ENCODE peak calls at places on chromosomes 4 and X, in eight cellular contexts. Y is RCC 7860; L is activated naive CD4-positive, alpha-beta T cell treated with anti-CD3 and anti-CD28 coated beads, Interleukin-2, amount 10 ng/mL, durations not matched to agents 7 days and 5 days; E is right cardiac atrium; I is progenitor cell of endocrine pancreas; K is fibroblast of mammary gland; P is stimulated activated effector memory CD8-positive, alpha-beta T cell treated with anti-CD3 and anti-CD28 coated beads, Interleukin-12 subunit alpha, Interleukin-12 subunit beta, amount 100 ng/mL, for 72 hours; W is stromal cell of bone marrow. F is an unnamed sample.

GRCh38 chrX:64093761-64094160 is 111.7 kb downstream of the AMER1 start:
- DNase-seq in I (no peak), E (no peak), W (peak; percentile 6), P (no peak), L (no peak), K (peak; percentile 3), Y (no peak), F (peak; percentile 29)

GRCh38 chrX:44474410-44474809 is 68.2 kb downstream of the FUNDC1 start:
- DNase-seq in I (no peak), K (peak; percentile 83), E (no peak), L (no peak), Y (no peak), W (peak; percentile 43), P (no peak), F (peak; percentile 22)

GRCh38 chr4:140427919-140428471 is 547 bp upstream of the CLGN start:
- DNase-seq in K (no peak), W (no peak), I (no peak), P (no peak), E (no peak), L (no peak), Y (no peak), F (no peak)

GRCh38 chr4:152482211-152482610 is 53.7 kb downstream of the FBXW7 start:
- DNase-seq in W (no peak), I (no peak), P (no peak), K (no peak), Y (no peak), L (no peak), E (no peak), F (no peak)

GRCh38 chr4:23614284-23614892 is 275.5 kb downstream of the PPARGC1A start:
- DNase-seq in K (peak; percentile 2), Y (peak; percentile 41), E (no peak), W (peak; percentile 16), P (no peak), L (no peak), I (no peak), F (peak; percentile 6)

GRCh38 chr4:131566026-131566425 is 1583.1 kb upstream of the PCDH10 start:
- DNase-seq in E (no peak), Y (no peak), I (no peak), L (no peak), P (no peak), W (no peak), K (no peak), F (no peak)

GRCh38 chrX:120813982-120814381 is 61.7 kb downstream of the CT47B1 start:
- DNase-seq in W (no peak), K (no peak), I (no peak), L (no peak), Y (no peak), P (no peak), E (no peak), F (no peak)

GRCh38 chr4:144633215-144633614 is 12.7 kb upstream of the HHIP start:
- DNase-seq in K (no peak), L (no peak), I (no peak), P (no peak), E (no peak), W (no peak), Y (no peak), F (no peak)

GRCh38 chrX:155148724-155149537 is 67.3 kb upstream of the VBP1 start:
- DNase-seq in E (no peak), L (peak; percentile 54), P (peak; percentile 61), K (peak; percentile 21), Y (no peak), W (no peak), I (no peak), F (peak; percentile 33)

GRCh38 chr4:80136238-80136637 is 61.1 kb upstream of the PRDM8 start:
- DNase-seq in I (no peak), P (no peak), K (no peak), E (no peak), W (no peak), Y (no peak), L (no peak), F (no peak)

GRCh38 chr4:181855307-181855706 is 387.9 kb upstream of the TENM3 start:
- DNase-seq in P (no peak), W (no peak), L (no peak), E (no peak), Y (no peak), K (peak; percentile 37), I (no peak), F (no peak)

GRCh38 chr4:145782756-145783155 is 102.8 kb downstream of the C4orf51 start:
- DNase-seq in E (no peak), Y (no peak), L (no peak), K (no peak), W (no peak), I (no peak), P (no peak), F (no peak)

GRCh38 chrX:104668550-104668949 is 102.6 kb downstream of the IL1RAPL2 start:
- DNase-seq in E (no peak), W (no peak), L (no peak), I (no peak), Y (no peak), P (no peak), K (peak; percentile 49), F (peak; percentile 0)

GRCh38 chrX:727738-728621 is 97.4 kb downstream of the SHOX start:
- DNase-seq in E (no peak), I (no peak), K (no peak), P (no peak), L (no peak), W (no peak), Y (no peak), F (no peak)

GRCh38 chr4:90000995-90001394 is 106.3 kb downstream of the MMRN1 start:
- DNase-seq in E (no peak), P (no peak), I (no peak), L (no peak), W (no peak), K (no peak), Y (no peak), F (no peak)

GRCh38 chrX:21725498-21725897 is 32.4 kb downstream of the SMPX start:
- DNase-seq in P (no peak), E (no peak), W (no peak), K (peak; percentile 64), L (no peak), I (no peak), Y (no peak), F (peak; percentile 49)

GRCh38 chrX:122238801-122239200 is 945.3 kb upstream of the GRIA3 start:
- DNase-seq in E (no peak), I (no peak), Y (no peak), L (no peak), K (peak; percentile 17), P (no peak), W (no peak), F (peak; percentile 62)

GRCh38 chr4:138673053-138673452 is 342.5 kb upstream of the NOCT start:
- DNase-seq in W (no peak), K (no peak), Y (no peak), P (no peak), E (no peak), L (no peak), I (no peak), F (no peak)

GRCh38 chrX:48958635-48959094 is 1.3 kb upstream of the OTUD5 start:
- DNase-seq in L (no peak), P (no peak), K (peak; percentile 71), I (no peak), W (peak; percentile 60), Y (peak; percentile 10), E (peak; percentile 62), F (peak; percentile 78)

GRCh38 chr4:169040559-169041261 is 30.7 kb upstream of the CBR4 start:
- DNase-seq in P (no peak), K (no peak), E (no peak), Y (no peak), L (no peak), W (no peak), I (no peak), F (no peak)

F was measured in EH.